ENCODE peak calls at places on chromosomes 11 and 22, in five cellular contexts. One of them, this sample, is unnamed. For H3K27me3, the result is how much of the 10 kb centered on the place peaks cover.

GRCh38 chr11:88861618-88862017 is 204.2 kb downstream of the GRM5 start:
- DNase-seq in lower lobe of right lung: no peak
- DNase-seq in stomach: no peak
- DNase-seq in cardiac muscle cell: no peak
- DNase-seq in pancreas: no peak
- DNase-seq in this sample: no peak

GRCh38 chr11:10379022-10379421 is 74.1 kb downstream of the ADM start:
- DNase-seq in lower lobe of right lung: no peak
- DNase-seq in stomach: no peak
- DNase-seq in cardiac muscle cell: no peak
- DNase-seq in pancreas: no peak
- DNase-seq in this sample: no peak

GRCh38 chr11:47766363-47767227 is 546 bp downstream of the FNBP4 start:
- DNase-seq in lower lobe of right lung: peak
- DNase-seq in stomach: peak
- DNase-seq in cardiac muscle cell: peak
- DNase-seq in pancreas: peak
- DNase-seq in this sample: peak

GRCh38 chr11:69663326-69663725 is 11.8 kb downstream of the LTO1 start:
- DNase-seq in lower lobe of right lung: peak
- DNase-seq in stomach: no peak
- DNase-seq in cardiac muscle cell: no peak
- DNase-seq in pancreas: peak
- DNase-seq in this sample: no peak

GRCh38 chr22:44380716-44381500 is 68.2 kb upstream of the SHISAL1 start:
- DNase-seq in lower lobe of right lung: peak
- DNase-seq in stomach: no peak
- DNase-seq in cardiac muscle cell: no peak
- DNase-seq in pancreas: peak
- DNase-seq in this sample: no peak

GRCh38 chr22:48567213-48567975 is 1260.3 kb downstream of the BRD1 start:
- DNase-seq in lower lobe of right lung: peak
- DNase-seq in stomach: no peak
- DNase-seq in cardiac muscle cell: no peak
- DNase-seq in pancreas: no peak
- DNase-seq in this sample: no peak

GRCh38 chr11:69302447-69302846 is 8.5 kb downstream of the MYEOV start:
- DNase-seq in lower lobe of right lung: no peak
- DNase-seq in stomach: no peak
- DNase-seq in cardiac muscle cell: no peak
- DNase-seq in pancreas: no peak
- DNase-seq in this sample: no peak

GRCh38 chr22:28143206-28143605 is 224.2 kb upstream of the PITPNB start:
- DNase-seq in lower lobe of right lung: no peak
- DNase-seq in stomach: no peak
- DNase-seq in cardiac muscle cell: no peak
- DNase-seq in pancreas: no peak
- DNase-seq in this sample: no peak

GRCh38 chr11:2116680-2117079 is 22.5 kb downstream of the IGF2 start:
- DNase-seq in lower lobe of right lung: no peak
- DNase-seq in stomach: no peak
- DNase-seq in cardiac muscle cell: no peak
- DNase-seq in pancreas: no peak
- DNase-seq in this sample: no peak

GRCh38 chr11:43708776-43709175 is 28.2 kb downstream of the HSD17B12 start:
- DNase-seq in lower lobe of right lung: no peak
- DNase-seq in stomach: no peak
- DNase-seq in cardiac muscle cell: peak
- DNase-seq in pancreas: no peak
- DNase-seq in this sample: no peak

GRCh38 chr11:47593934-47594855 is at the start of gene C1QTNF4:
- DNase-seq in lower lobe of right lung: no peak
- DNase-seq in stomach: no peak
- DNase-seq in cardiac muscle cell: no peak
- DNase-seq in pancreas: no peak
- DNase-seq in this sample: no peak

GRCh38 chr11:62909107-62909894 is 11.9 kb downstream of the CHRM1 start:
- DNase-seq in lower lobe of right lung: peak
- DNase-seq in stomach: peak
- DNase-seq in cardiac muscle cell: peak
- DNase-seq in pancreas: peak
- DNase-seq in this sample: peak

GRCh38 chr11:62394825-62395538 is 23.9 kb upstream of the SCGB1A1 start:
- DNase-seq in lower lobe of right lung: peak
- DNase-seq in stomach: peak
- DNase-seq in cardiac muscle cell: peak
- DNase-seq in pancreas: peak
- DNase-seq in this sample: peak

GRCh38 chr11:28529540-28530410 is 421.6 kb downstream of the METTL15 start:
- DNase-seq in lower lobe of right lung: no peak
- DNase-seq in stomach: no peak
- DNase-seq in cardiac muscle cell: peak
- DNase-seq in pancreas: no peak
- DNase-seq in this sample: no peak

GRCh38 chr11:17129003-17129402 is 51.5 kb upstream of the RPS13 start:
- DNase-seq in lower lobe of right lung: no peak
- DNase-seq in stomach: no peak
- DNase-seq in cardiac muscle cell: no peak
- DNase-seq in pancreas: no peak
- DNase-seq in this sample: no peak

GRCh38 chr11:130510407-130511006 is 62.1 kb downstream of the ADAMTS15 start:
- DNase-seq in lower lobe of right lung: no peak
- DNase-seq in stomach: peak
- DNase-seq in cardiac muscle cell: peak
- DNase-seq in pancreas: no peak
- DNase-seq in this sample: no peak

DNA sequence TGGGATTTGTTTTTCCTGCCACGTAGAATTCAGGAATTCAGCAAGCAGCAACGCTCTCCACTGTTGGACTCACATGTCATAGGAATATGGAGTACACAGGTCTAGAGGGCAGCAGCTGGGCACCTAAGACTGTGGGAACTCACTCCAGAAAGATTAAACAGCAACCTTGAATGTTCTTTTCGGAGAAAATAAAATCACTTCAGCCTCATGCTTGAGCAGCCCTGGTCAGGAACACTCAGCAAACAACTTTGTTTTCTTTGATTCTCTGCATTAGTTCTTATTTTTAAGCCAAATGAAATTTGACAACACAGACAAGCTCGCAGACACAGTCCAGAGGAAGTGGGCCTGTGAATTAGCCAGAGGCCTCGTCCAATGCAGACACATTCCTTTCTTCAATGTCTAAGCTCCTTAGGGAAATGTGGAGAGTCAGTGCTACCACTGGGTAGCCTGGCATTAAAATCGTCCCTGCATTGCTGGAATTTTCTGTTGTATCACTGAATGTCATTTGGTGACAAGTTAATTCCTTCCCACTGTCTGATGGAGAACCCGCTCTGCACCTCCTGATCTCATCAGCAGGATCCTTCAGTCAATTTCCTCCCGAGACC is 62.8 kb upstream of the CSNK2A3 start:
- DNase-seq in lower lobe of right lung: no peak
- DNase-seq in stomach: no peak
- DNase-seq in cardiac muscle cell: peak
- DNase-seq in pancreas: no peak
- DNase-seq in this sample: no peak
- H3K27me3 ChIP-seq in lower lobe of right lung: under half
- H3K27me3 ChIP-seq in stomach: under half
- H3K27me3 ChIP-seq in cardiac muscle cell: under half
- H3K27me3 ChIP-seq in pancreas: under half
- H3K27me3 ChIP-seq in this sample: under half

DNA sequence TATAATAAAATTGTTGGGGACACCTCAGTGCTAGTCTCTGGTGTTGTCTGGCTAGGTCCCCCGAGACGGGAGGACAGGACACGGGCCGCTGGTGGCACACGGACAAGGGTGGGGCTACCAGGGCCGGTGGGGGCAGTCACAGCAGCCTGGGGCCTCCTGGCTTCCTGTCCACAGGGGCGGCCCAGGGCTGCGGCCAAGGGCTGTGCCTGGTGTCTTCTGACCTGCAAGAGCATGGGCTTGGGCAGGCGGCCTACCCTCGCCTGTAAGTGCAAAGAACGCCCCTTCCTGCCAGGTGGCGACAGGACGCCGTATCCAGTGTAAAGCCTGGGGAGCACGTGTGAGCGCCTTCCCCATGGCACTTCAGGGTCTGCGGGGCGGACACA is 3.6 kb downstream of the LRFN4 start:
- DNase-seq in lower lobe of right lung: no peak
- DNase-seq in stomach: no peak
- DNase-seq in cardiac muscle cell: no peak
- DNase-seq in pancreas: no peak
- DNase-seq in this sample: no peak
- TF ChIP-seq CTCF in lower lobe of right lung: no peak
- TF ChIP-seq CTCF in stomach: no peak
- TF ChIP-seq CTCF in cardiac muscle cell: no peak
- TF ChIP-seq CTCF in pancreas: no peak
- TF ChIP-seq CTCF in this sample: no peak

GRCh38 chr11:131925829-131926228 is 555.4 kb downstream of the NTM start:
- DNase-seq in lower lobe of right lung: no peak
- DNase-seq in stomach: no peak
- DNase-seq in cardiac muscle cell: peak
- DNase-seq in pancreas: no peak
- DNase-seq in this sample: no peak

GRCh38 chr11:131922220-131922619 is 551.8 kb downstream of the NTM start:
- DNase-seq in lower lobe of right lung: no peak
- DNase-seq in stomach: no peak
- DNase-seq in cardiac muscle cell: no peak
- DNase-seq in pancreas: no peak
- DNase-seq in this sample: no peak

GRCh38 chr11:131923309-131923708 is 552.9 kb downstream of the NTM start:
- DNase-seq in lower lobe of right lung: no peak
- DNase-seq in stomach: no peak
- DNase-seq in cardiac muscle cell: no peak
- DNase-seq in pancreas: no peak
- DNase-seq in this sample: no peak

GRCh38 chr11:131924446-131925240 is 554.2 kb downstream of the NTM start:
- DNase-seq in lower lobe of right lung: no peak
- DNase-seq in stomach: no peak
- DNase-seq in cardiac muscle cell: peak
- DNase-seq in pancreas: no peak
- DNase-seq in this sample: no peak

GRCh38 chr11:131924001-131924400 is 553.6 kb downstream of the NTM start:
- DNase-seq in lower lobe of right lung: no peak
- DNase-seq in stomach: no peak
- DNase-seq in cardiac muscle cell: no peak
- DNase-seq in pancreas: no peak
- DNase-seq in this sample: no peak
- H3K27ac ChIP-seq in lower lobe of right lung: no peak
- H3K27ac ChIP-seq in stomach: no peak
- H3K27ac ChIP-seq in cardiac muscle cell: no peak
- H3K27ac ChIP-seq in pancreas: peak
- H3K27ac ChIP-seq in this sample: no peak

DNA sequence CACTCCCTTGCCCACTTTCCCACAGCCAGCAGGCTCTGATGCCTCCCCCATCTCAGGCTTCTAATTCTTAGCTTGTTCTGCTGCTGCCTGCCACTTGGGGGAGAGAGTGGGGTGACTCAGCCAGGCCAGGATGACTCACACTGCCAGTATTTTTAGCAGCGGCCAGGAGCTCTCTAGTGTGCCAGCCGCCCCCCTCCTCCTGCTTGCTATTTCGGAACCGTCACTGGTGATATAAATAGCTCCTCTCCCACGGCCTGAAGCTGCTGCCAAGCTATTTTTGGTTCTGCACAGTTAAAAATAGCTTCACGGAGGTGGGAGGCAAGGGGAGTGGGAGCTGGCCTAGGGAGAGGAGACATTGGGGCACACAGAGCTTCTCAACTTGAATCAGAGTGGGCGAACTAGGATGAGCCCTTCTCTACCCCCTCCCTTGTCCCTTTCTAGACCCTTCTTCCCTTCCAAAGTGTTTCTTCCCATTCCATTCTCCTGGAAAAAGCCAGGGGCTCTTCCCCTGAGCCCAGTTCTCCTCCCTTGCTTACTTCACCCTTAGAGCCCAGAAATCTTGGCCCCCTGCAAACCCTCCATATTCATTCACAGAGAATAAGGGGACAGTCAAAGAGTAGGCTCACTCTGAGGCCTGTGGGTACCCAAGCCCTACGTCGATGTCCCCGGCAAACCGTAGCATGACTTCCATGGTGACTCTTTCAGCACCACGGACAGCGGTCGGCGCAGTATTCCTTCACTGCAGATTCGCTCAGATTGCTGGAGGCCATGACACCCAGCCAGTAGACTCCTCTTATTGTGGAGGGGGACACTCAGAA is 2.5 kb upstream of the NPAS4 start:
- DNase-seq in lower lobe of right lung: peak
- DNase-seq in stomach: peak
- DNase-seq in cardiac muscle cell: peak
- DNase-seq in pancreas: peak
- DNase-seq in this sample: peak
- H3K27me3 ChIP-seq in lower lobe of right lung: under half
- H3K27me3 ChIP-seq in stomach: under half
- H3K27me3 ChIP-seq in cardiac muscle cell: under half
- H3K27me3 ChIP-seq in pancreas: under half
- H3K27me3 ChIP-seq in this sample: under half

DNA sequence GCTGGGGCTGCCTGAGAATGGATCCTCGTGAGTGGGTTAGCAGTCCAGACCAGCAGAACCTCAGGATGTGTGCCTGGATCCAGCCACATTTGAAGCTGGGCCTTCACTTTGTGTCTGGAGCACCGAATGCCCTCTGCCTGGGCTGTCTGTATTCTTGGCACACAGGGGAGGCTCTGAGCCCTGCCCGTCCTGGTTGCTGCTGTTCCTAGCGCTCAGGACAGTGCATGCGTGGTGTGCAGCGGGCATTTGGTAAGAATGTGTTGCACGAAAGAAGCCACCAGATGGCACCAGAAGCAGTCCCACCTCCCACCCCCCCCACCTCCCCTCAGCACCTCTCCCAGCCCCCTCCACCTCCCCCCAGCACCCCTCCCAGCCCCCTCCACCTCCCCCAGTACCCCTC is 4.1 kb upstream of the MAPK11 start:
- DNase-seq in lower lobe of right lung: no peak
- DNase-seq in stomach: peak
- DNase-seq in cardiac muscle cell: peak
- DNase-seq in pancreas: no peak
- DNase-seq in this sample: peak
- TF ChIP-seq CTCF in lower lobe of right lung: no peak
- TF ChIP-seq CTCF in stomach: peak
- TF ChIP-seq CTCF in cardiac muscle cell: peak
- TF ChIP-seq CTCF in pancreas: no peak
- TF ChIP-seq CTCF in this sample: no peak

GRCh38 chr11:71448257-71449161 is at the start of gene DHCR7:
- DNase-seq in lower lobe of right lung: peak
- DNase-seq in stomach: peak
- DNase-seq in cardiac muscle cell: peak
- DNase-seq in pancreas: peak
- DNase-seq in this sample: peak

GRCh38 chr11:71452354-71453020 is 516 bp upstream of the NADSYN1 start:
- DNase-seq in lower lobe of right lung: peak
- DNase-seq in stomach: peak
- DNase-seq in cardiac muscle cell: peak
- DNase-seq in pancreas: peak
- DNase-seq in this sample: peak

GRCh38 chr11:71449596-71449995 is 1.4 kb upstream of the DHCR7 start:
- DNase-seq in lower lobe of right lung: no peak
- DNase-seq in stomach: no peak
- DNase-seq in cardiac muscle cell: no peak
- DNase-seq in pancreas: peak
- DNase-seq in this sample: no peak

GRCh38 chr11:71451596-71452353 is 1.2 kb upstream of the NADSYN1 start:
- DNase-seq in lower lobe of right lung: no peak
- DNase-seq in stomach: no peak
- DNase-seq in cardiac muscle cell: no peak
- DNase-seq in pancreas: peak
- DNase-seq in this sample: no peak

GRCh38 chr11:71450507-71450906 is 2.3 kb upstream of the DHCR7 start:
- DNase-seq in lower lobe of right lung: no peak
- DNase-seq in stomach: no peak
- DNase-seq in cardiac muscle cell: no peak
- DNase-seq in pancreas: no peak
- DNase-seq in this sample: no peak
- H3K27ac ChIP-seq in lower lobe of right lung: no peak
- H3K27ac ChIP-seq in stomach: peak
- H3K27ac ChIP-seq in cardiac muscle cell: no peak
- H3K27ac ChIP-seq in pancreas: peak
- H3K27ac ChIP-seq in this sample: peak

This sample was measured in adrenal gland.